ENCODE peak calls at places on chromosomes 2 and 18, in five cellular contexts. X is NCI-H510A, Z is adipocyte, M is progenitor cell of endocrine pancreas, G is adrenal gland. K is an unnamed sample.

GRCh38 chr2:239758325-239758877 is 266.7 kb downstream of the NDUFA10 start:
- DNase-seq in X (no peak), Z (no peak), M (no peak), G (no peak), K (no peak)

GRCh38 chr2:54468643-54469042 is 12.5 kb downstream of the SPTBN1 start:
- DNase-seq in X (no peak), Z (peak), M (no peak), G (no peak), K (peak)

GRCh38 chr2:102055346-102055975 is 63.7 kb downstream of the IL1R2 start:
- DNase-seq in X (no peak), Z (peak), M (no peak), G (no peak), K (peak)

GRCh38 chr2:51722311-51722710 is 690.4 kb upstream of the NRXN1 start:
- DNase-seq in X (no peak), Z (peak), M (no peak), G (no peak), K (peak)

GRCh38 chr2:186632417-186632816 is 42.6 kb downstream of the ITGAV start:
- DNase-seq in X (no peak), Z (no peak), M (no peak), G (no peak), K (no peak)

GRCh38 chr2:14358774-14359173 is 273.7 kb upstream of the LRATD1 start:
- DNase-seq in X (no peak), Z (no peak), M (no peak), G (no peak), K (no peak)

GRCh38 chr2:152729844-152730243 is 11.4 kb downstream of the ARL6IP6 start:
- DNase-seq in X (no peak), Z (no peak), M (no peak), G (no peak), K (no peak)

GRCh38 chr18:56593906-56594305 is 44.5 kb downstream of the TXNL1 start:
- DNase-seq in X (no peak), Z (no peak), M (no peak), G (no peak), K (peak)

GRCh38 chr2:150060341-150060740 is 427.1 kb downstream of the RND3 start:
- DNase-seq in X (no peak), Z (no peak), M (no peak), G (no peak), K (peak)

GRCh38 chr2:215626812-215627281 is 191.0 kb upstream of the FN1 start:
- DNase-seq in X (no peak), Z (peak), M (no peak), G (no peak), K (no peak)

GRCh38 chr18:78402966-78403365 is 576.7 kb upstream of the SALL3 start:
- DNase-seq in X (no peak), Z (no peak), M (no peak), G (no peak), K (no peak)

GRCh38 chr2:240277073-240277806 is 136.8 kb upstream of the OTOS start:
- DNase-seq in X (no peak), Z (peak), M (no peak), G (peak), K (peak)

GRCh38 chr18:62828091-62828640 is 112.8 kb downstream of the PHLPP1 start:
- DNase-seq in X (no peak), Z (no peak), M (no peak), G (peak), K (peak)

GRCh38 chr2:45585267-45585861 is 25.7 kb downstream of the SRBD1 start:
- DNase-seq in X (no peak), Z (peak), M (no peak), G (peak), K (peak)

GRCh38 chr2:53881360-53881759 is 21.6 kb upstream of the GPR75 start:
- DNase-seq in X (no peak), Z (no peak), M (no peak), G (no peak), K (no peak)

GRCh38 chr18:62827397-62827796 is 112.1 kb downstream of the PHLPP1 start:
- DNase-seq in X (no peak), Z (no peak), M (no peak), G (no peak), K (no peak)

GRCh38 chr2:126864861-126865260 is 33.8 kb upstream of the TEX51 start:
- DNase-seq in X (no peak), Z (no peak), M (no peak), G (no peak), K (no peak)

GRCh38 chr2:68643011-68643873 is at the start of gene PROKR1:
- DNase-seq in X (peak), Z (peak), M (peak), G (peak), K (no peak)

GRCh38 chr2:113376935-113377445 is 60.5 kb upstream of the ZNG1B start:
- DNase-seq in X (no peak), Z (no peak), M (no peak), G (no peak), K (no peak)

GRCh38 chr18:77062518-77063003 is 70.0 kb downstream of the MBP start:
- DNase-seq in X (no peak), Z (no peak), M (no peak), G (no peak), K (peak)

GRCh38 chr2:237860273-237860935 is 981 bp downstream of the RAMP1 start:
- DNase-seq in X (no peak), Z (no peak), M (no peak), G (no peak), K (no peak)

GRCh38 chr2:113260930-113261329 is 17.8 kb downstream of the PAX8 start:
- DNase-seq in X (no peak), Z (no peak), M (no peak), G (no peak), K (no peak)

GRCh38 chr18:78624646-78625279 is 354.9 kb upstream of the SALL3 start:
- DNase-seq in X (no peak), Z (no peak), M (no peak), G (no peak), K (no peak)

GRCh38 chr2:240589381-240589780 is 2.8 kb downstream of the CAPN10 start:
- DNase-seq in X (no peak), Z (no peak), M (no peak), G (no peak), K (no peak)

GRCh38 chr18:64405161-64405560 is 256.3 kb upstream of the LINC00305 start:
- DNase-seq in X (no peak), Z (no peak), M (no peak), G (no peak), K (no peak)

GRCh38 chr18:10465157-10465990 is 10.9 kb downstream of the APCDD1 start:
- DNase-seq in X (no peak), Z (no peak), M (no peak), G (no peak), K (no peak)

GRCh38 chr18:62682396-62682795 is 32.9 kb upstream of the PHLPP1 start:
- DNase-seq in X (peak), Z (no peak), M (no peak), G (no peak), K (no peak)

GRCh38 chr2:177881001-177881748 is 191.4 kb downstream of the PDE11A start:
- DNase-seq in X (no peak), Z (no peak), M (no peak), G (no peak), K (no peak)

GRCh38 chr18:24231773-24232735 is 93.2 kb downstream of the CABYR start:
- DNase-seq in X (no peak), Z (peak), M (no peak), G (peak), K (peak)